ENCODE peak calls at places on chromosomes 11 and 22, in nine cellular contexts. L is HEK293T; N is NCI-H2029 treated with DMSO at 0.1 percent for 48 hours; U is NCI-H774; X is stimulated activated CD4-positive, alpha-beta T cell treated with anti-CD3 and anti-CD28 coated beads, Interleukin-1b, Interleukin-23, amount 100 ng/mL, for 1 hour; Y is coronary artery; C is SHP77 treated with DMSO at 0.1 percent for 48 hours; J is naive thymus-derived CD8-positive, alpha-beta T cell; M is body of pancreas. K is an unnamed sample.

GRCh38 chr22:35900483-35901168 is 128.0 kb downstream of the RBFOX2 start:
- DNase-seq in L (no peak), N (no peak), U (no peak), X (no peak), Y (no peak), C (no peak), J (no peak), M (no peak), K (no peak)

GRCh38 chr11:60905551-60906113 is 753 bp downstream of the PRPF19 start:
- DNase-seq in L (no peak), N (no peak), U (no peak), X (no peak), Y (no peak), C (no peak), J (no peak), M (no peak), K (no peak)

GRCh38 chr22:26707090-26707489 is 49.7 kb downstream of the MIAT start:
- DNase-seq in L (no peak), N (no peak), U (no peak), X (no peak), Y (no peak), C (no peak), J (no peak), M (no peak), K (no peak)

GRCh38 chr11:127454856-127455255 is 454.3 kb upstream of the KIRREL3 start:
- DNase-seq in L (no peak), N (peak), U (peak), X (no peak), Y (no peak), C (no peak), J (no peak), M (no peak), K (no peak)

GRCh38 chr11:87966744-87967143 is 208.5 kb downstream of the RAB38 start:
- DNase-seq in L (no peak), N (no peak), U (no peak), X (no peak), Y (no peak), C (no peak), J (no peak), M (no peak), K (no peak)

GRCh38 chr11:13030857-13031256 is 21.7 kb downstream of the RASSF10 start:
- DNase-seq in L (no peak), N (peak), U (peak), X (no peak), Y (no peak), C (no peak), J (no peak), M (peak), K (no peak)

GRCh38 chr22:32058656-32059280 is 15.7 kb downstream of the SLC5A1 start:
- DNase-seq in L (no peak), N (no peak), U (no peak), X (no peak), Y (no peak), C (no peak), J (no peak), M (no peak), K (no peak)

GRCh38 chr22:20526305-20526627 is 18.9 kb downstream of the MED15 start:
- DNase-seq in L (no peak), N (no peak), U (no peak), X (no peak), Y (no peak), C (no peak), J (no peak), M (no peak), K (no peak)

GRCh38 chr22:27206001-27206746 is 548.8 kb downstream of the MIAT start:
- DNase-seq in L (no peak), N (no peak), U (no peak), X (no peak), Y (peak), C (no peak), J (no peak), M (no peak), K (no peak)

GRCh38 chr11:93652161-93652597 is 9.3 kb upstream of the CEP295 start:
- DNase-seq in L (peak), N (peak), U (peak), X (no peak), Y (no peak), C (peak), J (no peak), M (peak), K (no peak)

GRCh38 chr11:12382451-12382850 is 5.1 kb downstream of the PARVA start:
- DNase-seq in L (no peak), N (no peak), U (no peak), X (no peak), Y (no peak), C (no peak), J (no peak), M (no peak), K (no peak)

GRCh38 chr11:2382129-2382517 is 5.0 kb downstream of the CD81 start:
- DNase-seq in L (no peak), N (no peak), U (no peak), X (no peak), Y (no peak), C (no peak), J (no peak), M (no peak), K (no peak)

GRCh38 chr11:26350002-26350401 is 18.1 kb downstream of the ANO3 start:
- DNase-seq in L (no peak), N (no peak), U (no peak), X (no peak), Y (no peak), C (no peak), J (no peak), M (no peak), K (no peak)

GRCh38 chr11:122020902-122021301 is 95.1 kb downstream of the BLID start:
- DNase-seq in L (no peak), N (no peak), U (no peak), X (no peak), Y (no peak), C (peak), J (no peak), M (no peak), K (no peak)

GRCh38 chr11:100188137-100188783 is 498.8 kb upstream of the ARHGAP42 start:
- DNase-seq in L (no peak), N (no peak), U (no peak), X (no peak), Y (no peak), C (no peak), J (no peak), M (no peak), K (no peak)

GRCh38 chr11:64341429-64341828 is 1.4 kb downstream of the CCDC88B start:
- DNase-seq in L (no peak), N (no peak), U (no peak), X (no peak), Y (peak), C (no peak), J (no peak), M (no peak), K (no peak)

GRCh38 chr22:17418890-17419324 is 49.6 kb downstream of the CECR2 start:
- DNase-seq in L (no peak), N (no peak), U (no peak), X (no peak), Y (no peak), C (no peak), J (no peak), M (no peak), K (no peak)

GRCh38 chr11:94449437-94449836 is 44.2 kb downstream of the MRE11 start:
- DNase-seq in L (no peak), N (peak), U (peak), X (no peak), Y (no peak), C (peak), J (no peak), M (no peak), K (no peak)

GRCh38 chr11:19410032-19410431 is 169.3 kb upstream of the E2F8 start:
- DNase-seq in L (no peak), N (no peak), U (no peak), X (no peak), Y (peak), C (no peak), J (no peak), M (no peak), K (no peak)

GRCh38 chr11:75583710-75584658 is 21.9 kb downstream of the SERPINH1 start:
- DNase-seq in L (peak), N (no peak), U (peak), X (no peak), Y (peak), C (peak), J (no peak), M (peak), K (no peak)

GRCh38 chr22:49396817-49397216 is 430.9 kb downstream of the BRD1 start:
- DNase-seq in L (no peak), N (no peak), U (no peak), X (no peak), Y (no peak), C (no peak), J (no peak), M (no peak), K (no peak)

GRCh38 chr22:21922370-21923162 is 30.1 kb downstream of the PPM1F start:
- DNase-seq in L (no peak), N (no peak), U (no peak), X (no peak), Y (no peak), C (no peak), J (no peak), M (no peak), K (no peak)

GRCh38 chr11:133904818-133905515 is 51.8 kb downstream of the IGSF9B start:
- DNase-seq in L (no peak), N (no peak), U (no peak), X (no peak), Y (no peak), C (no peak), J (peak), M (no peak), K (no peak)

GRCh38 chr11:45859661-45860140 is 12.4 kb downstream of the CRY2 start:
- DNase-seq in L (no peak), N (peak), U (no peak), X (no peak), Y (peak), C (no peak), J (no peak), M (peak), K (no peak)

GRCh38 chr11:68331338-68331947 is 19.1 kb downstream of the LRP5 start:
- DNase-seq in L (no peak), N (no peak), U (no peak), X (no peak), Y (no peak), C (no peak), J (no peak), M (no peak), K (no peak)

GRCh38 chr11:104944080-104944479 is 24.3 kb downstream of the CASP4 start:
- DNase-seq in L (no peak), N (no peak), U (peak), X (no peak), Y (no peak), C (no peak), J (no peak), M (no peak), K (no peak)

GRCh38 chr11:45264839-45265515 is 21.2 kb downstream of the SYT13 start:
- DNase-seq in L (no peak), N (peak), U (no peak), X (no peak), Y (no peak), C (peak), J (no peak), M (no peak), K (no peak)

GRCh38 chr11:1391165-1392010 is 1.7 kb downstream of the BRSK2 start:
- DNase-seq in L (peak), N (no peak), U (no peak), X (no peak), Y (no peak), C (no peak), J (no peak), M (peak), K (no peak)

GRCh38 chr11:94245121-94245520 is 59.3 kb upstream of the IZUMO1R start:
- DNase-seq in L (no peak), N (no peak), U (no peak), X (no peak), Y (no peak), C (no peak), J (no peak), M (no peak), K (no peak)

GRCh38 chr11:116658876-116659535 is 113.8 kb downstream of the BUD13 start:
- DNase-seq in L (no peak), N (no peak), U (no peak), X (no peak), Y (peak), C (no peak), J (no peak), M (no peak), K (no peak)

GRCh38 chr22:41833369-41834004 is 582 bp downstream of the SREBF2 start:
- DNase-seq in L (peak), N (no peak), U (no peak), X (no peak), Y (peak), C (no peak), J (peak), M (peak), K (peak)

GRCh38 chr22:48703265-48703941 is 1124.3 kb downstream of the BRD1 start:
- DNase-seq in L (no peak), N (no peak), U (no peak), X (no peak), Y (no peak), C (no peak), J (peak), M (no peak), K (no peak)

GRCh38 chr11:45652781-45653180 is 12.6 kb downstream of the CHST1 start:
- DNase-seq in L (no peak), N (no peak), U (no peak), X (no peak), Y (peak), C (no peak), J (peak), M (no peak), K (no peak)

GRCh38 chr11:98107736-98108135 is 913.0 kb upstream of the CNTN5 start:
- DNase-seq in L (no peak), N (no peak), U (peak), X (no peak), Y (no peak), C (peak), J (no peak), M (no peak), K (no peak)

GRCh38 chr11:70573701-70574151 is 175.4 kb downstream of the CTTN start:
- DNase-seq in L (no peak), N (no peak), U (no peak), X (no peak), Y (no peak), C (no peak), J (peak), M (no peak), K (no peak)

GRCh38 chr11:59706518-59707285 is 6.9 kb downstream of the OR10V1 start:
- DNase-seq in L (no peak), N (no peak), U (no peak), X (no peak), Y (no peak), C (no peak), J (no peak), M (no peak), K (no peak)

GRCh38 chr11:15091620-15092019 is 18.2 kb downstream of the CALCB start:
- DNase-seq in L (no peak), N (no peak), U (no peak), X (no peak), Y (no peak), C (no peak), J (no peak), M (no peak), K (no peak)

K was measured in activated T-helper 2 cell treated with anti-CD3 and anti-CD28 coated beads, Interferon-gamma antibody, Interleukin-2, Interleukin-4, amounts not matched to agents 10 μg/mL and 5 μg/mL and 100 μg/mL, durations not matched to agents 14 hours and 24 hours and 36 hours.